ENCODE peak calls at places on chromosomes 11 and 22, in four cellular contexts. I, H, F and Z are unnamed samples.

GRCh38 chr22:27749597-27750225 is 51.8 kb downstream of the MN1 start:
- DNase-seq in I (peak; percentile 63), H (no peak), F (no peak), Z (no peak)

GRCh38 chr11:46560300-46561025 is 33.4 kb downstream of the AMBRA1 start:
- DNase-seq in I (no peak), H (no peak), F (no peak), Z (no peak)

GRCh38 chr22:40022536-40023225 is 27.9 kb downstream of the FAM83F start:
- DNase-seq in I (no peak), H (no peak), F (no peak), Z (no peak)

GRCh38 chr11:12810497-12810896 is 136.3 kb downstream of the TEAD1 start:
- DNase-seq in I (no peak), H (peak; percentile 69), F (no peak), Z (no peak)

GRCh38 chr11:38481391-38481790 is 1883.4 kb upstream of the RAG2 start:
- DNase-seq in I (no peak), H (no peak), F (no peak), Z (no peak)

GRCh38 chr22:20273720-20274119 is 5.6 kb upstream of the RTN4R start:
- DNase-seq in I (no peak), H (no peak), F (no peak), Z (peak; percentile 25)

GRCh38 chr22:49701380-49702067 is 126.1 kb downstream of the BRD1 start:
- DNase-seq in I (no peak), H (no peak), F (no peak), Z (no peak)

GRCh38 chr11:12175694-12176241 is 65.4 kb downstream of the MICAL2 start:
- DNase-seq in I (no peak), H (no peak), F (no peak), Z (no peak)

GRCh38 chr11:107916671-107917241 is 11.5 kb upstream of the RAB39A start:
- DNase-seq in I (no peak), H (no peak), F (no peak), Z (peak; percentile 66)

GRCh38 chr22:36419177-36419911 is 31.6 kb upstream of the MYH9 start:
- DNase-seq in I (peak; percentile 81), H (peak; percentile 63), F (no peak), Z (peak; percentile 54)

GRCh38 chr11:119266063-119266462 is 50.9 kb downstream of the MCAM start:
- DNase-seq in I (no peak), H (no peak), F (no peak), Z (no peak)

GRCh38 chr11:126308271-126308671 is 4.4 kb downstream of the DCPS start:
- DNase-seq in I (no peak), H (no peak), F (no peak), Z (no peak)

GRCh38 chr11:106160494-106160893 is 83.0 kb downstream of the AASDHPPT start:
- DNase-seq in I (no peak), H (no peak), F (no peak), Z (no peak)

GRCh38 chr11:40337118-40337517 is 1122.3 kb downstream of the LRRC4C start:
- DNase-seq in I (no peak), H (no peak), F (no peak), Z (no peak)

GRCh38 chr11:37500425-37500824 is 902.4 kb upstream of the RAG2 start:
- DNase-seq in I (no peak), H (no peak), F (no peak), Z (no peak)

GRCh38 chr22:26589367-26589844 is 526 bp downstream of the TPST2 start:
- DNase-seq in I (no peak), H (peak; percentile 24), F (peak; percentile 68), Z (peak; percentile 40)

GRCh38 chr22:21449531-21450319 is 17.5 kb upstream of the TMEM191C start:
- DNase-seq in I (peak; percentile 48), H (no peak), F (peak; percentile 42), Z (no peak)

GRCh38 chr11:27423125-27423524 is 49.5 kb downstream of the LGR4 start:
- DNase-seq in I (peak; percentile 75), H (peak; percentile 26), F (peak; percentile 59), Z (no peak)

GRCh38 chr11:69922596-69923111 is 103.4 kb upstream of the FGF3 start:
- DNase-seq in I (peak; percentile 52), H (no peak), F (peak; percentile 22), Z (no peak)

GRCh38 chr22:20302438-20303228 is 17.2 kb downstream of the DGCR6L start:
- DNase-seq in I (no peak), H (no peak), F (no peak), Z (no peak)

GRCh38 chr11:26399336-26399735 is 67.4 kb downstream of the ANO3 start:
- DNase-seq in I (no peak), H (no peak), F (no peak), Z (no peak)

GRCh38 chr11:72684236-72684912 is 10.2 kb upstream of the PDE2A start:
- DNase-seq in I (peak; percentile 88), H (peak; percentile 64), F (peak; percentile 86), Z (peak; percentile 59)

GRCh38 chr11:66670816-66671215 is 6.9 kb downstream of the RBM4B start:
- DNase-seq in I (no peak), H (no peak), F (no peak), Z (no peak)

GRCh38 chr11:112526699-112527410 is 266.2 kb upstream of the PLET1 start:
- DNase-seq in I (no peak), H (no peak), F (no peak), Z (no peak)

GRCh38 chr11:92687724-92688123 is 281.7 kb upstream of the MTNR1B start:
- DNase-seq in I (no peak), H (no peak), F (no peak), Z (no peak)

GRCh38 chr11:119101759-119102423 is at the start of gene DPAGT1:
- DNase-seq in I (peak; percentile 97), H (peak; percentile 88), F (peak; percentile 90), Z (peak; percentile 92)

GRCh38 chr11:66494458-66494857 is 14.2 kb downstream of the DPP3 start:
- DNase-seq in I (no peak), H (no peak), F (no peak), Z (no peak)

GRCh38 chr11:69364901-69365300 is 70.9 kb downstream of the MYEOV start:
- DNase-seq in I (no peak), H (no peak), F (no peak), Z (no peak)

GRCh38 chr22:25484498-25484897 is 80.0 kb upstream of the GRK3 start:
- DNase-seq in I (no peak), H (no peak), F (no peak), Z (no peak)

GRCh38 chr22:25483931-25484330 is 80.5 kb upstream of the GRK3 start:
- DNase-seq in I (no peak), H (no peak), F (no peak), Z (no peak)

GRCh38 chr22:25482091-25482760 is 82.2 kb upstream of the GRK3 start:
- DNase-seq in I (no peak), H (no peak), F (no peak), Z (no peak)

GRCh38 chr22:25484916-25485315 is 79.6 kb upstream of the GRK3 start:
- DNase-seq in I (no peak), H (no peak), F (no peak), Z (no peak)

DNA sequence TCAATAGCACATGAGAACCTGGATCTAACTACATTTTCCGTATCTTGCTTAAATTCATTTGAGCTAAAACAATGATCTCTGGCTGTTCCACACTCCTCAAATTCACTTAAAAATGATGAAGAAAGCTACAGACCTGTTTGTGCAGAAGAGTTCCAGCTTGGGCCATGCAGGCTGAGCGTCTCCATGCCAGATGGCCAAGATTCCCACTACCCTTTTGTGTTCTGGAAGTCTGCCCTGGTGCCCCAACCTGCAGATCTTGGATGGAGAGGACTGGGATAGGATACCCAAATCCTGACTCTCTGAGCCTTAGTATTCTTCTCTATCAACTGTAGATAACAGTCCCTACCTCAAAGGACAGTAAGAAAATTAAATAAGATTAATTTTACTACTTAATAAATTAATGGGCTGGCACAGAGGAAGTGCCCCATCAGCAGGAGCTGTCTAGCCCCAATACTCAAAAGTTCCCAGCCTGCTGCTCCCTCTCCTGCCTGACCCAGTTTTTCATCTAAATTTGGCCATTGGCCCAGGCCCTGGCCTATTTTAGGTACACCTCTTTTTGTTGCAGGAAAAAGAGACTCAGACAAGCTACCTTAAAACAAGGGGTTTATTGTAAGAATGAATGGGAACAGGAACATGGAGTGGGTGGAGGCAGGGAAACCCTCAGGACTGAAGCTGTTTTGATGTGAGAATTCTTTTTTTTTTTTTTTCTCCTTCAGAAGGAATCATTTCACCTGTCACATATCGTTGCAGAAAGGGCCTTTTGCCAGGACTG is 81.4 kb upstream of the GRK3 start:
- DNase-seq in I (no peak), H (no peak), F (peak; percentile 58), Z (peak; percentile 40)
- H3K27ac ChIP-seq in I (no peak overlapping the region), H (no peak overlapping the region), F (no peak overlapping the region), Z (no peak overlapping the region)

DNA sequence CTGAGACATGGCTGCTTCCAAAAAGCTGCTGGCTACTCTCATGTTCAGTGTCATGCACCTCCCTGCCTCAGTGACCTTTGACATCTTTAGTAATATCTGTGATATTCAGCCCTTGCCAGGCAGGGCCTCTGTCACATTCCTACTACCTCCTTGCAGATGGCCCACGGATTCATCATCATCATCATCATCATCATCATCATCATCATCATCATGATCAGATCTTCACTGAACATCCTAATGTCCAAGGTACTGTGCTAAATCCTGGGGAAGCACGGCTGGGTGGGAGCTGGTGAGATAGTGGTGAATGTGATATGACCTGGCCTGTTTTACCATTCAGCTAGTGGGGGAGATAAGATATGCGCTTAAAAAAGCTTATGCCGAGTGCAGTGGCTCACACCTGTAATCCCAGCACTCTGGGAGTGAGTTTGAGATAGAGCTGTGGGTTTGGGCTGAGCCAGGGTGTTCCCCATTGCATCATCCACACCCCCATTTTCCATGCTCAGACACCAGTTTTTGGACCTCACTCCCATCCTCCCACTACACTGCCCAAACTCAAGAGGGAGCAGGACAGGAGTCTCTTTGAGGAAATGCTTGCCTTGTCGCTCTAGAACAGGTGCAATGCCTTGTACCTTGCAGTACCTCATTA is 17.1 kb upstream of the TMPRSS13 start:
- DNase-seq in I (no peak), H (no peak), F (no peak), Z (no peak)
- H3K27ac ChIP-seq in I (no peak overlapping the region), H (peak overlapping the region; percentile 3), F (no peak overlapping the region), Z (peak overlapping the region; percentile 28)

GRCh38 chr22:31912402-31912733 is 32.0 kb upstream of the YWHAH start:
- DNase-seq in I (no peak), H (no peak), F (no peak), Z (no peak)
- H3K27ac ChIP-seq in I (no peak overlapping the region), H (no peak overlapping the region), F (no peak overlapping the region), Z (no peak overlapping the region)

GRCh38 chr11:134521452-134522289 is 109.6 kb upstream of the B3GAT1 start:
- DNase-seq in I (no peak), H (no peak), F (peak; percentile 21), Z (no peak)
- H3K27ac ChIP-seq in I (no peak overlapping the region), H (no peak overlapping the region), F (no peak overlapping the region), Z (no peak overlapping the region)

GRCh38 chr22:28791841-28792490 is 8.4 kb downstream of the XBP1 start:
- DNase-seq in I (no peak), H (no peak), F (no peak), Z (no peak)
- H3K27ac ChIP-seq in I (no peak overlapping the region), H (no peak overlapping the region), F (no peak overlapping the region), Z (no peak overlapping the region)

DNA sequence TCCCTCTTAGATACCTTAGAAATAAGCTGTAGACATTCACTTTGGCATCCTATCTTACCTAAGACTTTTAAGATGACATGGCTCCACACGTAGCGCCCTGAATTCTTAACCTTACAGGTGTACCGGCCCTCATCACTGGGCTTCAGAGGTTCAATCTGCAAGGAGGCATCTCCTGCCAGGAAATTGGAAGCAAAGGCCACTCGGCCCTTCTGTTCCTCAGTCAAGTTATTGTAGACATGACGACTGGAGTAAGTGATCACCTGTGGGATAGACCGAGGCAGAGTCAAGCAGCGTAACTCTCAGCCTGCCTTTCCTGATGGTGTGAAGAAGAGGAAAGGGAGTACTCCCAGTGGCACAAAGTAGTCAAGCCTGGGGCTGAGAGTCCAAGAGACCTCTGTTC is 22.5 kb upstream of the HSPA8 start:
- DNase-seq in I (no peak), H (no peak), F (no peak), Z (no peak)
- H3K27ac ChIP-seq in I (peak overlapping the region; percentile 56), H (no peak overlapping the region), F (no peak overlapping the region), Z (peak overlapping the region; percentile 65)